ENCODE peak calls at places on chromosomes 12 and 14, in five cellular contexts. J is HS-5; S is CD8-positive, alpha-beta T cell; X is activated T-helper 1 cell treated with Interleukin-2 at 50 U/mL for 16 hours; N is mucosa of gallbladder. C is an unnamed sample.

GRCh38 chr12:98752726-98753125 is 107.6 kb downstream of the APAF1 start:
- DNase-seq in J (no peak), S (no peak), X (no peak), N (no peak), C (no peak)

GRCh38 chr14:101007004-101007614 is 103.6 kb upstream of the RTL1 start:
- DNase-seq in J (no peak), S (no peak), X (no peak), N (peak; percentile 7), C (no peak)

GRCh38 chr12:24226745-24227350 is 277.4 kb upstream of the SOX5 start:
- DNase-seq in J (peak; percentile 30), S (no peak), X (no peak), N (peak; percentile 16), C (no peak)

GRCh38 chr12:69998922-69999321 is 173.9 kb downstream of the MYRFL start:
- DNase-seq in J (no peak), S (no peak), X (no peak), N (no peak), C (no peak)

GRCh38 chr14:65003394-65003793 is 16.7 kb downstream of the FNTB start:
- DNase-seq in J (no peak), S (no peak), X (no peak), N (no peak), C (no peak)

GRCh38 chr14:69181491-69181890 is 9.8 kb upstream of the EXD2 start:
- DNase-seq in J (no peak), S (no peak), X (no peak), N (no peak), C (no peak)

GRCh38 chr12:7042847-7043246 is 17.7 kb upstream of the C1S start:
- DNase-seq in J (no peak), S (no peak), X (no peak), N (no peak), C (no peak)

GRCh38 chr12:20525064-20525610 is 156.8 kb downstream of the PDE3A start:
- DNase-seq in J (no peak), S (no peak), X (no peak), N (no peak), C (no peak)

GRCh38 chr14:31216359-31216758 is 8.8 kb upstream of the HECTD1 start:
- DNase-seq in J (no peak), S (no peak), X (no peak), N (no peak), C (no peak)

GRCh38 chr12:120227233-120228040 is 26.5 kb upstream of the RPLP0 start:
- DNase-seq in J (no peak), S (no peak), X (no peak), N (no peak), C (no peak)

GRCh38 chr14:94689218-94689984 is 77.2 kb downstream of the SERPINA3 start:
- DNase-seq in J (no peak), S (peak; percentile 10), X (peak; percentile 12), N (peak; percentile 57), C (peak; percentile 58)

GRCh38 chr12:127144770-127145169 is 1122.2 kb upstream of the TMEM132C start:
- DNase-seq in J (no peak), S (no peak), X (no peak), N (no peak), C (no peak)

GRCh38 chr14:101557811-101558738 is 3.2 kb upstream of the DIO3 start:
- DNase-seq in J (no peak), S (no peak), X (no peak), N (no peak), C (no peak)

GRCh38 chr12:31728289-31728916 is 418 bp downstream of the AMN1 start:
- DNase-seq in J (peak; percentile 26), S (no peak), X (no peak), N (peak; percentile 44), C (no peak)

GRCh38 chr12:111405856-111406473 is at the start of gene SH2B3:
- DNase-seq in J (no peak), S (no peak), X (peak; percentile 70), N (no peak), C (peak; percentile 80)

GRCh38 chr12:88650715-88651114 is 70.4 kb upstream of the KITLG start:
- DNase-seq in J (no peak), S (no peak), X (no peak), N (no peak), C (no peak)

GRCh38 chr14:89933002-89933401 is 21.5 kb downstream of the EFCAB11 start:
- DNase-seq in J (no peak), S (no peak), X (no peak), N (no peak), C (no peak)

GRCh38 chr14:89215166-89215940 is 201.7 kb downstream of the FOXN3 start:
- DNase-seq in J (no peak), S (no peak), X (no peak), N (no peak), C (no peak)

GRCh38 chr12:3242199-3242863 is 165.2 kb downstream of the TSPAN9 start:
- DNase-seq in J (no peak), S (no peak), X (no peak), N (peak; percentile 16), C (no peak)

GRCh38 chr14:80216818-80217217 is 5.5 kb upstream of the DIO2 start:
- DNase-seq in J (no peak), S (no peak), X (no peak), N (no peak), C (no peak)

GRCh38 chr14:56125772-56126411 is 7.7 kb downstream of the PELI2 start:
- DNase-seq in J (no peak), S (no peak), X (no peak), N (no peak), C (no peak)

GRCh38 chr12:12364787-12365441 is 8.0 kb downstream of the BORCS5 start:
- DNase-seq in J (no peak), S (no peak), X (no peak), N (no peak), C (no peak)

GRCh38 chr14:76720382-76720813 is 40.9 kb upstream of the VASH1 start:
- DNase-seq in J (no peak), S (no peak), X (no peak), N (peak; percentile 50), C (no peak)